ENCODE peak calls at places on chromosome X, in nine cellular contexts. R is ovary; A is neural crest cell; M is naive thymus-derived CD8-positive, alpha-beta T cell; L is NCI-H1694; W is H7; K is IMR-90; G is H9; X is BE2C. J is an unnamed sample.

GRCh38 chrX:132594129-132594528 is 105.3 kb upstream of the MBNL3 start:
- DNase-seq in W (no peak), X (no peak), K (no peak), A (no peak), M (no peak), G (no peak), R (no peak), L (no peak), J (no peak)

GRCh38 chrX:72280210-72280882 is 3.3 kb upstream of the RPS4X start:
- DNase-seq in L (no peak), K (peak; percentile 38), M (no peak), X (no peak), R (no peak), W (no peak), G (no peak), A (no peak), J (no peak)

GRCh38 chrX:53135581-53135980 is 41.6 kb downstream of the KANTR start:
- DNase-seq in M (no peak), X (no peak), L (no peak), A (no peak), W (no peak), R (no peak), K (no peak), G (no peak), J (no peak)

GRCh38 chrX:38278682-38279081 is 48.6 kb downstream of the RPGR start:
- DNase-seq in G (no peak), K (peak; percentile 8), M (no peak), W (no peak), A (no peak), X (no peak), L (no peak), R (no peak), J (no peak)

GRCh38 chrX:103704863-103705262 is 5.8 kb upstream of the TMEM31 start:
- DNase-seq in A (no peak), X (no peak), M (no peak), K (no peak), L (no peak), G (no peak), R (no peak), W (no peak), J (no peak)

GRCh38 chrX:68822641-68823410 is 6.0 kb upstream of the EFNB1 start:
- DNase-seq in W (peak; percentile 62), L (peak; percentile 24), A (peak; percentile 38), G (peak; percentile 66), X (peak; percentile 54), M (no peak), K (peak; percentile 47), R (peak; percentile 31), J (peak; percentile 44)

GRCh38 chrX:110786486-110786885 is 9.1 kb downstream of the CHRDL1 start:
- DNase-seq in L (no peak), G (no peak), A (no peak), R (no peak), X (no peak), M (no peak), K (peak; percentile 68), W (no peak), J (no peak)

GRCh38 chrX:72366178-72366577 is 60.5 kb upstream of the CITED1 start:
- DNase-seq in A (no peak), M (no peak), L (no peak), W (no peak), R (no peak), X (no peak), K (no peak), G (no peak), J (no peak)

GRCh38 chrX:21374163-21374993 is at the start of gene CNKSR2:
- DNase-seq in W (peak; percentile 91), K (peak; percentile 3), R (peak; percentile 24), M (peak; percentile 70), X (peak; percentile 89), G (peak; percentile 83), L (peak; percentile 26), A (peak; percentile 81), J (peak; percentile 82)

GRCh38 chrX:25156323-25156722 is 140.6 kb upstream of the ARX start:
- DNase-seq in K (no peak), A (no peak), X (no peak), W (no peak), G (no peak), R (no peak), M (no peak), L (no peak), J (no peak)